ENCODE peak calls at places on chromosomes 4 and X, in seven cellular contexts. W is sigmoid colon, D is GM12878, U is GM23338, Z is breast epithelium, P is K562, B is transverse colon. K is an unnamed sample.
A peak's percentile ranks its signal among the peaks of the same experiment; 100 is the strongest.

GRCh38 chrX:56797966-56798711 is 69.1 kb downstream of the NBDY start:
- DNase-seq in W (peak; percentile 56), P (no peak), D (no peak), Z (no peak), B (peak; percentile 1), U (no peak), K (no peak)

GRCh38 chrX:14083783-14084182 is 54.1 kb upstream of the GEMIN8 start:
- DNase-seq in D (no peak), B (no peak), U (no peak), P (no peak), W (no peak), Z (no peak), K (no peak)

GRCh38 chrX:18949902-18950301 is 34.0 kb downstream of the PHKA2 start:
- DNase-seq in P (no peak), B (no peak), W (no peak), Z (no peak), U (no peak), D (no peak), K (no peak)

GRCh38 chr4:40722576-40723161 is 27.1 kb upstream of the NSUN7 start:
- DNase-seq in U (no peak), Z (no peak), P (no peak), B (peak; percentile 36), W (no peak), D (peak; percentile 66), K (no peak)

GRCh38 chr4:121554377-121554776 is 142.4 kb downstream of the ANXA5 start:
- DNase-seq in P (no peak), W (no peak), B (no peak), D (no peak), U (no peak), Z (no peak), K (no peak)

GRCh38 chrX:138485767-138486166 is 225.8 kb downstream of the FGF13 start:
- DNase-seq in P (no peak), B (no peak), D (no peak), U (peak; percentile 72), W (no peak), Z (no peak), K (no peak)

GRCh38 chr4:48727666-48728459 is 52.2 kb downstream of the FRYL start:
- DNase-seq in B (no peak), W (no peak), U (peak; percentile 38), P (no peak), Z (no peak), D (no peak), K (no peak)

GRCh38 chr4:143921160-143921559 is 15.8 kb upstream of the GYPE start:
- DNase-seq in Z (no peak), P (no peak), U (no peak), B (no peak), D (no peak), W (no peak), K (no peak)

GRCh38 chr4:176475091-176475490 is 155.3 kb downstream of the SPCS3 start:
- DNase-seq in B (no peak), W (no peak), D (no peak), Z (no peak), P (no peak), U (no peak), K (no peak)

GRCh38 chr4:1883583-1883982 is 12.4 kb downstream of the NSD2 start:
- DNase-seq in D (no peak), P (peak; percentile 47), Z (no peak), B (no peak), W (no peak), U (no peak), K (no peak)

GRCh38 chr4:52822583-52823477 is 39.3 kb upstream of the RASL11B start:
- DNase-seq in P (no peak), D (no peak), W (no peak), B (no peak), U (no peak), Z (no peak), K (no peak)

GRCh38 chr4:8901335-8901734 is 29.7 kb upstream of the HMX1 start:
- DNase-seq in B (no peak), Z (no peak), D (no peak), U (no peak), W (no peak), P (no peak), K (no peak)

GRCh38 chrX:23514082-23514481 is 153.2 kb upstream of the PRDX4 start:
- DNase-seq in W (no peak), U (no peak), P (no peak), Z (no peak), B (no peak), D (no peak), K (no peak)

GRCh38 chr4:159008671-159009070 is 94.2 kb upstream of the RAPGEF2 start:
- DNase-seq in W (no peak), P (no peak), U (no peak), B (no peak), D (no peak), Z (no peak), K (no peak)

GRCh38 chrX:47662144-47662657 is 3.2 kb upstream of the UXT start:
- DNase-seq in B (no peak), Z (no peak), U (no peak), D (no peak), W (no peak), P (peak; percentile 43), K (no peak)

GRCh38 chrX:31500920-31501319 is 429.1 kb upstream of the FTHL17 start:
- DNase-seq in Z (no peak), W (no peak), U (peak; percentile 5), D (no peak), P (no peak), B (no peak), K (no peak)

GRCh38 chrX:12988797-12989196 is 13.9 kb downstream of the TMSB4X start:
- DNase-seq in P (peak; percentile 20), W (no peak), B (no peak), Z (no peak), D (no peak), U (no peak), K (peak; percentile 69)

GRCh38 chrX:952816-953215 is 259.6 kb downstream of the CRLF2 start:
- DNase-seq in D (no peak), B (no peak), Z (no peak), P (no peak), U (no peak), W (no peak), K (no peak)

GRCh38 chr4:15034071-15034764 is 31.9 kb downstream of the CPEB2 start:
- DNase-seq in P (no peak), Z (no peak), D (no peak), W (no peak), U (no peak), B (no peak), K (no peak)

GRCh38 chrX:140661657-140662056 is 47.9 kb upstream of the LINC00632 start:
- DNase-seq in W (no peak), B (no peak), Z (no peak), U (no peak), D (no peak), P (no peak), K (no peak)

GRCh38 chrX:137278825-137279224 is 245.0 kb upstream of the GPR101 start:
- DNase-seq in B (no peak), Z (no peak), D (no peak), W (no peak), P (no peak), U (no peak), K (no peak)

GRCh38 chr4:38782452-38783108 is at the start of gene TLR10:
- DNase-seq in P (peak; percentile 40), D (peak; percentile 82), Z (no peak), U (peak; percentile 83), W (no peak), B (peak; percentile 46), K (peak; percentile 40)

GRCh38 chr4:170025523-170026252 is 507 bp downstream of the MFAP3L start:
- DNase-seq in W (peak; percentile 72), D (no peak), Z (no peak), P (no peak), B (peak; percentile 11), U (peak; percentile 51), K (peak; percentile 8)

GRCh38 chrX:13485167-13485566 is 84.2 kb upstream of the EGFL6 start:
- DNase-seq in B (peak; percentile 22), D (no peak), Z (no peak), W (no peak), P (no peak), U (no peak), K (no peak)

GRCh38 chr4:13656569-13656988 is 29.1 kb upstream of the BOD1L1 start:
- DNase-seq in B (peak; percentile 54), U (peak; percentile 63), Z (peak; percentile 56), P (peak; percentile 67), D (peak; percentile 43), W (peak; percentile 66), K (peak; percentile 17)

GRCh38 chr4:88216395-88216794 is 58.0 kb upstream of the ABCG2 start:
- DNase-seq in B (no peak), W (no peak), P (no peak), U (no peak), D (no peak), Z (no peak), K (no peak)
- TF ChIP-seq POLR2AphosphoS5 in B (no peak), W (no peak), P (no peak), U (no peak), D (no peak), Z (no peak), K (no peak)

GRCh38 chr4:85779165-85779564 is 304.2 kb downstream of the ARHGAP24 start:
- DNase-seq in U (no peak), P (no peak), B (no peak), Z (no peak), D (no peak), W (no peak), K (no peak)
- H3K4me1 ChIP-seq in U (peaks cover 10% of the 10 kb centered on the region), P (no peaks in the 10 kb centered on the region), B (no peaks in the 10 kb centered on the region), Z (no peaks in the 10 kb centered on the region), D (peaks cover 4% of the 10 kb centered on the region), W (peaks cover 49% of the 10 kb centered on the region), K (no peaks in the 10 kb centered on the region)

GRCh38 chr4:109801895-109802319 is at the start of gene CFI:
- DNase-seq in P (no peak), D (no peak), B (no peak), Z (no peak), W (no peak), U (no peak), K (no peak)

GRCh38 chr4:109795059-109795458 is 6.7 kb downstream of the CFI start:
- DNase-seq in P (no peak), B (no peak), D (no peak), W (no peak), U (no peak), Z (no peak), K (no peak)

GRCh38 chr4:109801099-109801789 is 555 bp downstream of the CFI start:
- DNase-seq in B (no peak), W (no peak), U (no peak), D (no peak), Z (no peak), P (no peak), K (no peak)

GRCh38 chr4:109803924-109804571 is 2.2 kb upstream of the CFI start:
- DNase-seq in W (no peak), D (peak; percentile 7), B (peak; percentile 8), Z (no peak), P (no peak), U (peak; percentile 79), K (peak; percentile 25)

DNA sequence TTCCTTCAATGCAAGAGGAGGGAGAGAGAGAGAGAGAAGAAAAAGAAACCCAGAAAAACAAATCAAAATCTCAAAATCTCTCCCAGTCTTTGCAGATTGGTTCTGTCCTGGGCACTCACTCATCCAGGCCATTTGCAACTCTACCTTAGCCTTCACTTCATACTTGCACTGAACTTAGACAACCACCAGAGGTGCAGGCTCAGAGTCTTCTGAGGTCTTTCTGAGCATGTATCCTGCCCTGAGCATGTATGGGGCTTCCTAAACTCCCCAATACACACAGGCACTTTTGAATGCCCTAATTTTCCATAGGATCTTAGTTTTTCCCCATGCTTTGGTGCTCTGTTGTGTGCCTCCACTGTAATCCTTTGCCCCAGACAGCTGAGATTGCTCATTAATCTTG is 2.9 kb downstream of the CFI start:
- DNase-seq in D (no peak), B (no peak), W (no peak), P (no peak), Z (no peak), U (peak; percentile 29), K (no peak)
- H3K4me3 ChIP-seq in D (no peak overlapping the region), B (no peak overlapping the region), W (no peak overlapping the region), P (no peak overlapping the region), Z (no peak overlapping the region), U (no peak overlapping the region), K (no peak overlapping the region)

GRCh38 chrX:45515262-45516215 is 314.9 kb upstream of the DIPK2B start:
- DNase-seq in Z (no peak), P (no peak), U (peak; percentile 44), W (peak; percentile 94), D (no peak), B (peak; percentile 43), K (peak; percentile 58)
- TF ChIP-seq POLR2AphosphoS5 in Z (peak; percentile 29), P (no peak), U (no peak), W (peak; percentile 82), D (no peak), B (peak; percentile 54), K (peak; percentile 65)

K was measured in prostate gland.